ENCODE peak calls at places on chromosomes 11 and 22, in seven cellular contexts. L is pancreas; U is CD8-positive, alpha-beta T cell; Q is fibroblast of villous mesenchyme; Y is GM23248; W is NCI-H2171 treated with DMSO at 0.1 percent for 48 hours; M is dorsolateral prefrontal cortex. D is an unnamed sample.

GRCh38 chr11:37333345-37333744 is 735.3 kb upstream of the RAG2 start:
- DNase-seq in M (no peak), W (no peak), Y (no peak), L (no peak), U (no peak), Q (no peak), D (no peak)

GRCh38 chr22:40425082-40425481 is 54.7 kb downstream of the SGSM3 start:
- DNase-seq in Q (no peak), M (peak), U (no peak), L (no peak), W (no peak), Y (no peak), D (no peak)

GRCh38 chr11:62593434-62594044 is 2.2 kb upstream of the TUT1 start:
- DNase-seq in Q (peak), M (peak), W (peak), U (peak), L (peak), Y (peak), D (peak)

GRCh38 chr11:67040147-67040546 is 16.5 kb upstream of the RHOD start:
- DNase-seq in U (no peak), W (no peak), M (no peak), L (no peak), Q (no peak), Y (no peak), D (no peak)

GRCh38 chr11:129533395-129533794 is 157.7 kb downstream of the BARX2 start:
- DNase-seq in Y (no peak), Q (no peak), W (no peak), U (no peak), L (no peak), M (no peak), D (no peak)

GRCh38 chr11:35746356-35747153 is 84.0 kb downstream of the TRIM44 start:
- DNase-seq in Y (peak), Q (peak), M (no peak), U (no peak), W (peak), L (no peak), D (no peak)

GRCh38 chr11:12785901-12786300 is 111.7 kb downstream of the TEAD1 start:
- DNase-seq in W (peak), L (peak), Y (no peak), U (no peak), M (no peak), Q (no peak), D (no peak)

GRCh38 chr22:44839061-44839460 is 86.7 kb downstream of the ARHGAP8 start:
- DNase-seq in L (no peak), U (no peak), M (no peak), Y (no peak), Q (no peak), W (no peak), D (no peak)

GRCh38 chr11:41920374-41920773 is 460.9 kb upstream of the LRRC4C start:
- DNase-seq in M (no peak), L (no peak), U (no peak), Q (no peak), Y (no peak), W (no peak), D (no peak)

GRCh38 chr11:16191852-16192240 is 164.5 kb downstream of the SOX6 start:
- DNase-seq in W (no peak), Q (no peak), M (no peak), L (no peak), U (no peak), Y (no peak), D (no peak)

D was measured in psoas muscle.